ENCODE peak calls at places on chromosomes 3 and 15, in seven cellular contexts. K, O, V, U, A, B and S are unnamed samples.
A peak's percentile ranks its signal among the peaks of the same experiment; 100 is the strongest.

GRCh38 chr15:56149071-56149470 is 94.6 kb downstream of the RFX7 start:
- DNase-seq in K (no peak), O (no peak), V (no peak), U (no peak), A (peak; percentile 43), B (no peak), S (no peak)

GRCh38 chr3:43224405-43225073 is 61.8 kb upstream of the SNRK start:
- DNase-seq in K (no peak), O (no peak), V (no peak), U (no peak), A (no peak), B (no peak), S (no peak)

GRCh38 chr3:110391640-110392395 is 679.8 kb upstream of the NECTIN3 start:
- DNase-seq in K (peak; percentile 34), O (no peak), V (no peak), U (no peak), A (no peak), B (no peak), S (no peak)

GRCh38 chr3:122484985-122485384 is 29.8 kb downstream of the KPNA1 start:
- DNase-seq in K (peak; percentile 57), O (no peak), V (no peak), U (no peak), A (peak; percentile 51), B (no peak), S (no peak)

GRCh38 chr3:149585401-149585726 is 72.5 kb downstream of the WWTR1 start:
- DNase-seq in K (no peak), O (no peak), V (no peak), U (no peak), A (no peak), B (no peak), S (no peak)

GRCh38 chr3:125512135-125512920 is 7.7 kb downstream of the SNX4 start:
- DNase-seq in K (peak; percentile 88), O (no peak), V (no peak), U (no peak), A (peak; percentile 43), B (no peak), S (no peak)

GRCh38 chr15:29034593-29035364 is 149.0 kb downstream of the APBA2 start:
- DNase-seq in K (no peak), O (no peak), V (no peak), U (no peak), A (no peak), B (no peak), S (no peak)

GRCh38 chr3:13653631-13654279 is 104.8 kb downstream of the FBLN2 start:
- DNase-seq in K (no peak), O (no peak), V (no peak), U (no peak), A (no peak), B (no peak), S (no peak)

GRCh38 chr3:72938471-72939265 is 50.8 kb downstream of the GXYLT2 start:
- DNase-seq in K (peak; percentile 97), O (no peak), V (no peak), U (peak; percentile 12), A (peak; percentile 99), B (peak; percentile 83), S (peak; percentile 84)

GRCh38 chr15:101207867-101208288 is 44.0 kb downstream of the CHSY1 start:
- DNase-seq in K (peak; percentile 72), O (no peak), V (no peak), U (no peak), A (peak; percentile 89), B (peak; percentile 43), S (peak; percentile 78)

GRCh38 chr3:171239757-171240503 is 213.4 kb upstream of the SLC2A2 start:
- DNase-seq in K (no peak), O (no peak), V (no peak), U (no peak), A (no peak), B (no peak), S (no peak)

GRCh38 chr3:128496602-128497304 is 3.8 kb upstream of the GATA2 start:
- DNase-seq in K (no peak), O (no peak), V (no peak), U (no peak), A (no peak), B (no peak), S (peak; percentile 64)

DNA sequence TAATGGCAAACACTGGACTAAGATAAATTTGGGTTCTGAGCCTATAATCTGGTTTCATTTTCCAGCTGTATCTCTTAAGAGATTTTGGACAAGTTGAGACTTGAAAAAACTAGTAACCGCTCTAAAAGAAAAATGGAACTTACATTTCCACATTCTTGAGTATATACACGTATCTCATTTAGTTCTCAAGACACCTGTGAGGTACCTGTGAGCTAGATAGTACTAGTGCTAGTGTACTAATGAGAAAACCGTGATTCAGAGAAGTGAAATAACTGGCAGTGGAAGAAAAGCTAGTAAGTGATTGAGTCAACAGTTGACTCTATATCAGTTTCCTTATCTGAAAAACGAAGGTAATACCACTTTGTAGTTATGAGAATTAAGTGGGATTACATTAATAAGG is 62.2 kb upstream of the PAQR5 start:
- DNase-seq in K (no peak), O (no peak), V (no peak), U (no peak), A (no peak), B (no peak), S (no peak)
- TF ChIP-seq CTCF in K (no peak), O (no peak), V (no peak), U (no peak), A (no peak), B (no peak), S (no peak)

GRCh38 chr3:46844397-46844796 is 18.8 kb downstream of the MYL3 start:
- DNase-seq in K (no peak), O (no peak), V (no peak), U (no peak), A (no peak), B (no peak), S (no peak)

GRCh38 chr3:46845397-46845859 is 17.8 kb downstream of the MYL3 start:
- DNase-seq in K (peak; percentile 47), O (peak; percentile 49), V (no peak), U (no peak), A (peak; percentile 72), B (peak; percentile 72), S (peak; percentile 85)

GRCh38 chr3:46844851-46845250 is 18.4 kb downstream of the MYL3 start:
- DNase-seq in K (no peak), O (no peak), V (no peak), U (no peak), A (peak; percentile 7), B (no peak), S (no peak)

GRCh38 chr3:46846624-46847542 is 16.4 kb downstream of the MYL3 start:
- DNase-seq in K (no peak), O (no peak), V (peak; percentile 15), U (no peak), A (no peak), B (no peak), S (peak; percentile 64)

DNA sequence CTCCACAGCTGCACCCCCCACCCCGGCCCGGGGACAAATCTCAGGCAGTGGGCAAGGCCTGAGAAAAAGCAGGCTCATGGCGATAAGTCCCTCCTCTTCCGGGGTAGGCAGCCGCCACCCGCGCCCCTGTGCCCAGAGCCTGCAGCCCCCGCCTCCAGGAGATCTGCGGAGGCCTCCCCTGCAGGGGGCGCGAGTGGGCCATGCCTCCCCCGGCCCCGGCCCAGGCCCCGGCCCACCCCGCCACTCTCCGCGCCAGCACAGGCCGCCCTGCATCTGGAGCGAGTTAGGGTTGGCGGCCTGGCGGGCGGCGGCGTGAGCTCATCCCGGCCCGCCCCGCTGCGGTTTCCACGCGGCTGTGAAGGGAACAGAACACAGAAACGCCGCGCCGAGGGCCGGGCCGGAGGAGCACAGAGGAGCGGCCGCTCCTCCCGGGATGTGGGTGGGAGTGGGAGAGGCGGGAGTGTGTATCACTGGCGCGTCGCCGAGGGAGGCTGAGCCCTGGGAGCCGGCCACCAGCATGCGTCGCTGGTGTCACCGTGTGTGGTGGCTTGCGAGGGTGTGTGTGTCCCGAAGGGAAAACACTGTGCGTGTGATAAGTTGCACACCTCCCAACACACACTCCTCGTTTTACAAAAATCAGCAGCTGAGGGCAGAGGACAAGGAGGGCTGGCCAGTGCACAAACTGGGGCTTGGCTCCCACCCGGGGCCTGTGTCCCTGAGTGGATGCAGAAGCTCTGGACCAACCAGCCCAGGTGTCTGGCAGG is 17.2 kb downstream of the MYL3 start:
- DNase-seq in K (peak; percentile 40), O (peak; percentile 80), V (peak; percentile 84), U (no peak), A (peak; percentile 72), B (peak; percentile 65), S (peak; percentile 87)
- TF ChIP-seq CTCF in K (peak; percentile 39), O (peak; percentile 44), V (peak; percentile 12), U (peak; percentile 63), A (peak; percentile 41), B (peak; percentile 54), S (peak; percentile 65)

GRCh38 chr3:192916455-192917257 is 1.0 kb downstream of the MB21D2 start:
- DNase-seq in K (peak; percentile 51), O (peak; percentile 68), V (peak; percentile 36), U (peak; percentile 26), A (peak; percentile 66), B (peak; percentile 46), S (peak; percentile 69)
- TF ChIP-seq CTCF in K (no peak), O (no peak), V (no peak), U (peak; percentile 24), A (no peak), B (no peak), S (no peak)

GRCh38 chr3:196948442-196949365 is 6.4 kb upstream of the NCBP2 start:
- DNase-seq in K (no peak), O (peak; percentile 68), V (no peak), U (no peak), A (peak; percentile 50), B (no peak), S (no peak)
- TF ChIP-seq CTCF in K (peak; percentile 54), O (no peak), V (no peak), U (no peak), A (no peak), B (no peak), S (no peak)

GRCh38 chr15:79447060-79447459 is 14.9 kb downstream of the MINAR1 start:
- DNase-seq in K (no peak), O (no peak), V (no peak), U (no peak), A (no peak), B (no peak), S (no peak)

GRCh38 chr15:79452244-79453051 is 20.3 kb downstream of the MINAR1 start:
- DNase-seq in K (no peak), O (no peak), V (no peak), U (no peak), A (no peak), B (no peak), S (no peak)

GRCh38 chr15:79453446-79453845 is 21.3 kb downstream of the MINAR1 start:
- DNase-seq in K (no peak), O (no peak), V (no peak), U (no peak), A (no peak), B (no peak), S (no peak)

GRCh38 chr15:79451361-79451999 is 19.3 kb downstream of the MINAR1 start:
- DNase-seq in K (no peak), O (no peak), V (no peak), U (no peak), A (no peak), B (no peak), S (no peak)

DNA sequence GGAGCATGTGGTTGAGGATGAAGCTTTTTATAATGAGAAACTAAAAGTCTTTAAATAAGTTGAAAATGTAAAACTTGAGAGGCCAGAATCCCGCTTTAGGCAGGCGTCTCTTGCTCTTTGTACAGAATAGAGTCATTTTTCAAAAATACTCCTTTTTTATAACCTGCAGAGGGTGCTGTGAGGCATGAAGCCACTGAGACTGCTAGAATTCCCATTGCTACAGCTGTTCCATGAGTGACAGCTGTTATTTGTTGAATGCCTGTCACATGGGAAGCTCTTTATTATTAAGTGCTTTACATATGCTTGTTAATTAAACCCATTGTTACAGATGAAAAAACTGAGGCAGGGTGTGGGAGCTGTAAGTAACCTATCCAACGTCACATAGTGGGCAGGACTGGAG is 18.5 kb downstream of the MINAR1 start:
- DNase-seq in K (no peak), O (no peak), V (no peak), U (no peak), A (no peak), B (no peak), S (no peak)
- TF ChIP-seq CTCF in K (peak; percentile 58), O (no peak), V (no peak), U (peak; percentile 44), A (no peak), B (no peak), S (no peak)